ENCODE peak calls at places on chromosomes 3 and 15, in seven cellular contexts. O is activated CD4-positive, CD25-positive, alpha-beta regulatory T cell; G is activated CD4-positive, alpha-beta T cell treated with anti-CD3 and anti-CD28 coated beads, Interleukin-2, amount 50 U/mL, for 24 hours; E is spleen; U is Jurkat, Clone E6-1; D is myocyte; T is pons. J is an unnamed sample.

GRCh38 chr3:106588739-106589138 is 719.9 kb upstream of the CBLB start:
- DNase-seq in T (no peak), U (no peak), D (no peak), G (no peak), O (no peak), E (no peak), J (no peak)

GRCh38 chr15:41827290-41827879 is 507 bp upstream of the JMJD7 start:
- DNase-seq in O (no peak), G (no peak), E (no peak), U (no peak), T (no peak), D (no peak), J (no peak)

GRCh38 chr15:101528108-101528916 is 38.8 kb upstream of the PCSK6 start:
- DNase-seq in D (peak; percentile 60), U (no peak), E (peak; percentile 83), T (no peak), O (no peak), G (no peak), J (no peak)

GRCh38 chr15:99526174-99526573 is 39.6 kb upstream of the MEF2A start:
- DNase-seq in G (no peak), T (no peak), O (no peak), E (no peak), U (peak; percentile 87), D (no peak), J (no peak)

GRCh38 chr3:55487376-55488241 is 503 bp upstream of the WNT5A start:
- DNase-seq in U (no peak), D (peak; percentile 70), E (no peak), T (peak; percentile 28), O (no peak), G (no peak), J (peak; percentile 76)

GRCh38 chr3:131396170-131396569 is 14.6 kb downstream of the NUDT16 start:
- DNase-seq in G (no peak), E (no peak), U (no peak), D (peak; percentile 76), O (no peak), T (no peak), J (no peak)

GRCh38 chr15:82294061-82294690 is 31.6 kb downstream of the SAXO2 start:
- DNase-seq in D (no peak), G (no peak), U (no peak), E (no peak), O (no peak), T (no peak), J (peak; percentile 23)

GRCh38 chr3:171159822-171160157 is 133.3 kb upstream of the SLC2A2 start:
- DNase-seq in O (no peak), E (no peak), D (no peak), U (no peak), T (no peak), G (no peak), J (no peak)

GRCh38 chr3:135757421-135757820 is 208.1 kb upstream of the PPP2R3A start:
- DNase-seq in O (no peak), D (no peak), G (no peak), E (no peak), U (no peak), T (no peak), J (no peak)

GRCh38 chr3:157134620-157135191 is 25.2 kb downstream of the CCNL1 start:
- DNase-seq in U (no peak), T (no peak), D (peak; percentile 79), E (no peak), G (no peak), O (no peak), J (no peak)

GRCh38 chr15:69403611-69404010 is 10.5 kb upstream of the KIF23 start:
- DNase-seq in U (peak; percentile 27), E (no peak), G (no peak), O (no peak), D (peak; percentile 84), T (no peak), J (no peak)

GRCh38 chr15:71648095-71648494 is 162.3 kb upstream of the NR2E3 start:
- DNase-seq in D (no peak), G (no peak), T (no peak), U (no peak), E (no peak), O (no peak), J (no peak)

GRCh38 chr3:117898722-117899121 is 1135.9 kb downstream of the IGSF11 start:
- DNase-seq in D (peak; percentile 1), O (no peak), G (no peak), U (no peak), E (no peak), T (no peak), J (no peak)

GRCh38 chr3:46856576-46857471 is 6.4 kb downstream of the MYL3 start:
- DNase-seq in E (peak; percentile 43), U (no peak), D (no peak), O (no peak), T (no peak), G (no peak), J (peak; percentile 52)

GRCh38 chr15:47374222-47374621 is 343.1 kb upstream of the SEMA6D start:
- DNase-seq in E (no peak), T (no peak), U (no peak), O (no peak), G (no peak), D (no peak), J (no peak)

GRCh38 chr3:43477600-43477999 is 144.2 kb downstream of the ANO10 start:
- DNase-seq in E (peak; percentile 90), O (peak; percentile 7), T (no peak), G (peak; percentile 46), U (no peak), D (no peak), J (no peak)